ENCODE peak calls at places on chromosomes 13 and 19, in nine cellular contexts. D is A673; Z is SW 1271; S is MCF 10A; M is stimulated activated CD4-positive, alpha-beta T cell treated with anti-CD3 and anti-CD28 coated beads, Interleukin-15, amount 100 ng/mL, for 1 hour; V is NCI-H748 treated with DMSO at 0.1 percent for 48 hours; I is iPS-NIHi11; B is activated T-cell treated with anti-CD3 and anti-CD28 coated beads, Interleukin-2, amount 50 U/mL, for 4 hours; X is putamen. P is an unnamed sample.
A peak's percentile ranks its signal among the peaks of the same experiment; 100 is the strongest.

GRCh38 chr19:1053176-1054101 is 13.5 kb upstream of the ARHGAP45 start:
- DNase-seq in Z (no peak), V (no peak), I (no peak), D (no peak), M (no peak), S (no peak), X (no peak), B (no peak), P (no peak)

GRCh38 chr19:39805120-39805519 is 26.5 kb downstream of the LEUTX start:
- DNase-seq in S (no peak), I (no peak), B (no peak), V (no peak), M (no peak), X (no peak), D (no peak), Z (no peak), P (no peak)

GRCh38 chr13:36767276-36767675 is 51.7 kb upstream of the RFXAP start:
- DNase-seq in M (no peak), X (no peak), S (no peak), I (no peak), V (no peak), D (no peak), B (no peak), Z (no peak), P (no peak)

GRCh38 chr19:35153701-35154534 is 617 bp upstream of the FXYD5 start:
- DNase-seq in X (no peak), V (peak; percentile 15), S (peak; percentile 63), M (peak; percentile 59), B (peak; percentile 74), Z (peak; percentile 35), I (peak; percentile 76), D (peak; percentile 69), P (peak; percentile 56)

GRCh38 chr13:29743229-29743786 is 107.1 kb downstream of the UBL3 start:
- DNase-seq in X (no peak), S (no peak), I (no peak), V (no peak), D (no peak), M (no peak), Z (no peak), B (no peak), P (no peak)

GRCh38 chr13:80787604-80788003 is 446.7 kb upstream of the SPRY2 start:
- DNase-seq in B (no peak), Z (no peak), X (no peak), D (no peak), S (no peak), M (no peak), V (no peak), I (no peak), P (no peak)

GRCh38 chr13:106752584-106753202 is 184.8 kb upstream of the ARGLU1 start:
- DNase-seq in M (no peak), D (no peak), V (no peak), I (no peak), X (no peak), B (no peak), S (no peak), Z (no peak), P (no peak)

GRCh38 chr19:55005684-55006488 is 32.2 kb downstream of the GP6 start:
- DNase-seq in I (peak; percentile 76), B (peak; percentile 21), M (no peak), D (peak; percentile 90), S (peak; percentile 85), V (peak; percentile 97), Z (peak; percentile 30), X (no peak), P (peak; percentile 39)

GRCh38 chr13:95254341-95254740 is 46.9 kb downstream of the ABCC4 start:
- DNase-seq in B (no peak), V (no peak), Z (peak; percentile 71), S (peak; percentile 36), D (no peak), I (no peak), M (no peak), X (no peak), P (no peak)

GRCh38 chr13:63433546-63434150 is 2018.0 kb upstream of the PCDH20 start:
- DNase-seq in B (no peak), D (no peak), X (no peak), I (no peak), S (no peak), Z (no peak), M (no peak), V (no peak), P (no peak)

GRCh38 chr13:102401305-102401704 is 543 bp downstream of the FGF14 start:
- DNase-seq in X (no peak), V (peak; percentile 50), I (no peak), B (no peak), M (no peak), S (no peak), Z (no peak), D (no peak), P (no peak)

GRCh38 chr13:74166286-74166685 is 32.1 kb upstream of the KLF12 start:
- DNase-seq in S (no peak), B (no peak), Z (no peak), V (no peak), M (no peak), I (no peak), D (no peak), X (no peak), P (no peak)

GRCh38 chr13:47603365-47603764 is 397.7 kb downstream of the SUCLA2 start:
- DNase-seq in S (no peak), Z (no peak), I (no peak), M (no peak), B (no peak), V (no peak), X (no peak), D (no peak), P (no peak)

GRCh38 chr19:48746738-48747575 is at the start of gene IZUMO1:
- DNase-seq in S (no peak), Z (peak; percentile 74), D (peak; percentile 95), X (peak; percentile 88), M (no peak), I (peak; percentile 72), B (no peak), V (no peak), P (peak; percentile 86)

GRCh38 chr19:10835089-10835753 is 791 bp downstream of the TMED1 start:
- DNase-seq in M (no peak), X (peak; percentile 13), Z (no peak), S (peak; percentile 32), D (no peak), V (no peak), I (peak; percentile 99), B (no peak), P (no peak)

GRCh38 chr13:37148501-37148900 is 43.0 kb upstream of the CSNK1A1L start:
- DNase-seq in D (no peak), Z (no peak), M (no peak), V (no peak), S (no peak), B (no peak), X (no peak), I (no peak), P (no peak)

GRCh38 chr13:72686766-72687165 is 40.7 kb downstream of the MZT1 start:
- DNase-seq in M (no peak), D (no peak), S (no peak), Z (no peak), I (no peak), X (no peak), B (no peak), V (no peak), P (no peak)

GRCh38 chr19:11286312-11286974 is 9.5 kb upstream of the TSPAN16 start:
- DNase-seq in M (no peak), B (no peak), X (no peak), Z (no peak), D (peak; percentile 82), S (peak; percentile 55), I (no peak), V (no peak), P (no peak)

GRCh38 chr19:53101518-53101917 is 1.7 kb downstream of the ZNF160 start:
- DNase-seq in I (no peak), S (no peak), M (no peak), B (no peak), V (no peak), X (no peak), Z (no peak), D (no peak), P (no peak)

GRCh38 chr13:41827507-41828213 is 133.2 kb downstream of the VWA8 start:
- DNase-seq in D (peak; percentile 52), X (no peak), M (no peak), Z (peak; percentile 89), V (no peak), I (no peak), S (peak; percentile 87), B (no peak), P (no peak)

GRCh38 chr19:18500820-18501219 is 21.1 kb downstream of the ELL start:
- DNase-seq in I (no peak), B (no peak), D (no peak), V (no peak), Z (no peak), X (no peak), S (no peak), M (no peak), P (no peak)

GRCh38 chr13:29935309-29935981 is 85.0 kb upstream of the UBL3 start:
- DNase-seq in I (no peak), B (peak; percentile 38), S (no peak), M (peak; percentile 35), Z (no peak), D (no peak), X (peak; percentile 75), V (peak; percentile 23), P (no peak)

GRCh38 chr19:11373166-11373884 is 1.1 kb upstream of the SWSAP1 start:
- DNase-seq in Z (no peak), M (no peak), B (no peak), I (peak; percentile 51), S (peak; percentile 74), V (peak; percentile 68), D (peak; percentile 61), X (peak; percentile 87), P (no peak)

GRCh38 chr19:40244596-40244995 is 18.1 kb upstream of the CCNP start:
- DNase-seq in V (no peak), X (no peak), D (peak; percentile 36), M (no peak), I (no peak), B (no peak), Z (no peak), S (no peak), P (no peak)

GRCh38 chr19:14954071-14954655 is 12.9 kb downstream of the OR7C2 start:
- DNase-seq in B (no peak), M (no peak), I (peak; percentile 23), S (no peak), V (no peak), X (no peak), D (no peak), Z (no peak), P (no peak)

GRCh38 chr19:46387713-46388130 is 25.6 kb downstream of the CCDC8 start:
- DNase-seq in B (no peak), V (no peak), X (no peak), M (no peak), S (no peak), Z (no peak), I (no peak), D (no peak), P (no peak)

P was measured in mesothelial cell of epicardium.